ENCODE peak calls at places on chromosomes 3 and 15, in ten cellular contexts. R, T, Z, C, L, D, B, U, V and I are unnamed samples.

GRCh38 chr3:100041328-100041749 is 73.0 kb downstream of the FILIP1L start:
- DNase-seq in U (no peak), R (no peak), L (no peak), T (peak; percentile 85), B (no peak), C (no peak), Z (no peak), V (peak; percentile 86), D (no peak), I (no peak)

GRCh38 chr3:184040010-184040409 is 8.5 kb downstream of the HTR3D start:
- DNase-seq in B (no peak), Z (peak; percentile 42), T (peak; percentile 73), U (no peak), L (no peak), R (peak; percentile 70), C (no peak), D (no peak), V (peak; percentile 72), I (no peak)

GRCh38 chr3:190122198-190122771 is 1.6 kb upstream of the P3H2 start:
- DNase-seq in C (no peak), L (no peak), B (no peak), U (no peak), T (no peak), R (no peak), D (no peak), Z (no peak), V (peak; percentile 30), I (no peak)

GRCh38 chr15:72110355-72110754 is 7.6 kb downstream of the MYO9A start:
- DNase-seq in Z (no peak), L (no peak), B (no peak), D (no peak), C (no peak), U (no peak), T (no peak), V (no peak), R (no peak), I (no peak)

GRCh38 chr3:195697582-195698324 is 23.0 kb upstream of the MUC20 start:
- DNase-seq in Z (no peak), C (no peak), D (peak; percentile 21), R (peak; percentile 82), L (no peak), U (no peak), T (peak; percentile 76), B (no peak), V (peak; percentile 22), I (no peak)

GRCh38 chr3:100005670-100006393 is 108.5 kb downstream of the FILIP1L start:
- DNase-seq in L (no peak), Z (no peak), R (no peak), V (no peak), B (no peak), U (no peak), T (peak; percentile 73), C (no peak), D (no peak), I (no peak)

GRCh38 chr15:95286911-95287769 is 1043.4 kb upstream of the NR2F2 start:
- DNase-seq in T (no peak), V (no peak), R (peak; percentile 26), U (no peak), Z (peak; percentile 14), L (no peak), D (no peak), B (no peak), C (no peak), I (no peak)

GRCh38 chr3:145900056-145900829 is 260.7 kb downstream of the PLOD2 start:
- DNase-seq in T (no peak), B (no peak), L (no peak), V (no peak), D (no peak), Z (no peak), U (no peak), R (no peak), C (no peak), I (no peak)

GRCh38 chr3:178558637-178559036 is 22.4 kb downstream of the KCNMB2 start:
- DNase-seq in C (peak; percentile 50), U (no peak), R (peak; percentile 29), D (no peak), B (peak; percentile 91), T (no peak), L (no peak), Z (no peak), V (no peak), I (no peak)

GRCh38 chr15:74373731-74374647 is 6.5 kb upstream of the CYP11A1 start:
- DNase-seq in D (peak; percentile 92), U (peak; percentile 97), B (peak; percentile 75), T (peak; percentile 89), V (peak; percentile 78), Z (peak; percentile 97), L (peak; percentile 90), R (peak; percentile 98), C (peak; percentile 71), I (peak; percentile 93)

GRCh38 chr3:12120374-12121140 is 38.2 kb downstream of the TIMP4 start:
- DNase-seq in Z (no peak), D (no peak), L (no peak), R (no peak), T (no peak), V (no peak), U (no peak), B (no peak), C (no peak), I (no peak)

GRCh38 chr15:57045741-57046382 is 127.4 kb downstream of the TCF12 start:
- DNase-seq in V (no peak), L (no peak), D (no peak), C (no peak), R (no peak), U (no peak), T (no peak), Z (no peak), B (no peak), I (no peak)

GRCh38 chr3:126135398-126136076 is 44.8 kb downstream of the ALDH1L1 start:
- DNase-seq in D (peak; percentile 14), V (no peak), C (no peak), Z (peak; percentile 7), B (no peak), U (no peak), L (no peak), R (no peak), T (no peak), I (no peak)